ENCODE peak calls at places on chromosomes 11 and 22, in four cellular contexts. K is fibroblast of villous mesenchyme, J is fibroblast of pulmonary artery, Z is upper lobe of left lung. G is an unnamed sample.
A peak's percentile ranks its signal among the peaks of the same experiment; 100 is the strongest.

GRCh38 chr11:22449441-22449840 is 111.3 kb downstream of the SLC17A6 start:
- DNase-seq in K (no peak), J (peak; percentile 57), Z (no peak), G (no peak)

GRCh38 chr11:46357483-46357936 is 10.2 kb downstream of the DGKZ start:
- DNase-seq in K (no peak), J (no peak), Z (peak; percentile 55), G (no peak)

GRCh38 chr11:73126804-73127480 is 15.2 kb downstream of the FCHSD2 start:
- DNase-seq in K (no peak), J (no peak), Z (no peak), G (no peak)

GRCh38 chr11:119125849-119126248 is 4.5 kb downstream of the HINFP start:
- DNase-seq in K (no peak), J (no peak), Z (no peak), G (no peak)

GRCh38 chr11:58726594-58727414 is 4.9 kb downstream of the GLYAT start:
- DNase-seq in K (no peak), J (no peak), Z (no peak), G (no peak)

GRCh38 chr11:19978668-19979518 is 181.4 kb downstream of the DBX1 start:
- DNase-seq in K (peak; percentile 86), J (peak; percentile 84), Z (peak; percentile 62), G (peak; percentile 85)

GRCh38 chr11:59079089-59079488 is 7.0 kb upstream of the GLYATL1B start:
- DNase-seq in K (no peak), J (no peak), Z (no peak), G (no peak)

GRCh38 chr11:22798890-22799289 is 30.7 kb downstream of the SVIP start:
- DNase-seq in K (no peak), J (no peak), Z (no peak), G (no peak)

GRCh38 chr11:61160487-61161189 is 588 bp downstream of the VPS37C start:
- DNase-seq in K (peak; percentile 16), J (peak; percentile 14), Z (no peak), G (peak; percentile 72)

GRCh38 chr11:21866781-21867180 is 326.1 kb upstream of the ANO5 start:
- DNase-seq in K (no peak), J (no peak), Z (no peak), G (no peak)

GRCh38 chr11:95078526-95078925 is 11.1 kb upstream of the ENDOD1 start:
- DNase-seq in K (no peak), J (no peak), Z (no peak), G (no peak)

GRCh38 chr11:62664405-62665074 is 470 bp downstream of the C11orf98 start:
- DNase-seq in K (peak; percentile 50), J (peak; percentile 48), Z (peak; percentile 45), G (no peak)

GRCh38 chr11:60485987-60486386 is 6.6 kb upstream of the MS4A12 start:
- DNase-seq in K (no peak), J (no peak), Z (peak; percentile 22), G (peak; percentile 17)

GRCh38 chr11:31328698-31329097 is 40.8 kb downstream of the DCDC1 start:
- DNase-seq in K (no peak), J (no peak), Z (no peak), G (no peak)

GRCh38 chr22:25228822-25229221 is 9.4 kb downstream of the CRYBB2 start:
- DNase-seq in K (no peak), J (no peak), Z (no peak), G (no peak)

GRCh38 chr22:45604239-45604711 is 67.4 kb upstream of the ATXN10 start:
- DNase-seq in K (peak; percentile 59), J (no peak), Z (no peak), G (no peak)

GRCh38 chr11:131486100-131486499 is 115.7 kb downstream of the NTM start:
- DNase-seq in K (no peak), J (no peak), Z (no peak), G (no peak)

GRCh38 chr22:40414306-40414705 is 43.9 kb downstream of the SGSM3 start:
- DNase-seq in K (peak; percentile 43), J (no peak), Z (no peak), G (no peak)

GRCh38 chr11:7418061-7418460 is 67.2 kb upstream of the OLFML1 start:
- DNase-seq in K (peak; percentile 12), J (no peak), Z (no peak), G (no peak)

GRCh38 chr22:33451851-33452469 is 393.8 kb upstream of the SYN3 start:
- DNase-seq in K (no peak), J (no peak), Z (no peak), G (no peak)

GRCh38 chr11:67490727-67491065 is 7.9 kb downstream of the AIP start:
- DNase-seq in K (no peak), J (no peak), Z (no peak), G (no peak)

GRCh38 chr11:106276859-106277436 is 199.5 kb downstream of the AASDHPPT start:
- DNase-seq in K (peak; percentile 13), J (peak; percentile 59), Z (no peak), G (no peak)

GRCh38 chr22:38316340-38317236 is 645 bp downstream of the CSNK1E start:
- DNase-seq in K (peak; percentile 71), J (peak; percentile 64), Z (peak; percentile 55), G (peak; percentile 70)

GRCh38 chr11:71240865-71241691 is 11.3 kb downstream of the SHANK2 start:
- DNase-seq in K (peak; percentile 98), J (peak; percentile 88), Z (peak; percentile 80), G (no peak)

GRCh38 chr11:8934735-8935478 is 2.2 kb upstream of the C11orf16 start:
- DNase-seq in K (peak; percentile 94), J (peak; percentile 71), Z (no peak), G (no peak)

GRCh38 chr11:67165595-67165994 is 46.5 kb downstream of the KDM2A start:
- DNase-seq in K (no peak), J (no peak), Z (no peak), G (no peak)

GRCh38 chr11:1505480-1505879 is 18.9 kb upstream of the MOB2 start:
- DNase-seq in K (no peak), J (no peak), Z (no peak), G (no peak)

GRCh38 chr11:69641681-69642548 is 959 bp downstream of the CCND1 start:
- DNase-seq in K (no peak), J (peak; percentile 33), Z (no peak), G (peak; percentile 18)

GRCh38 chr11:77071671-77072605 is 5.2 kb downstream of the CAPN5 start:
- DNase-seq in K (no peak), J (no peak), Z (no peak), G (peak; percentile 26)

GRCh38 chr11:77074626-77075221 is 8.0 kb downstream of the CAPN5 start:
- DNase-seq in K (no peak), J (no peak), Z (peak; percentile 19), G (no peak)

GRCh38 chr11:77074205-77074604 is 7.4 kb downstream of the CAPN5 start:
- DNase-seq in K (no peak), J (no peak), Z (peak; percentile 22), G (no peak)

GRCh38 chr11:77072851-77073327 is 6.1 kb downstream of the CAPN5 start:
- DNase-seq in K (no peak), J (no peak), Z (no peak), G (no peak)

GRCh38 chr11:77073328-77074001 is 6.7 kb downstream of the CAPN5 start:
- DNase-seq in K (peak; percentile 98), J (peak; percentile 94), Z (peak; percentile 63), G (peak; percentile 88)
- TF ChIP-seq CTCF in K (peak; percentile 78), J (peak; percentile 76), Z (peak; percentile 16), G (peak; percentile 46)

DNA sequence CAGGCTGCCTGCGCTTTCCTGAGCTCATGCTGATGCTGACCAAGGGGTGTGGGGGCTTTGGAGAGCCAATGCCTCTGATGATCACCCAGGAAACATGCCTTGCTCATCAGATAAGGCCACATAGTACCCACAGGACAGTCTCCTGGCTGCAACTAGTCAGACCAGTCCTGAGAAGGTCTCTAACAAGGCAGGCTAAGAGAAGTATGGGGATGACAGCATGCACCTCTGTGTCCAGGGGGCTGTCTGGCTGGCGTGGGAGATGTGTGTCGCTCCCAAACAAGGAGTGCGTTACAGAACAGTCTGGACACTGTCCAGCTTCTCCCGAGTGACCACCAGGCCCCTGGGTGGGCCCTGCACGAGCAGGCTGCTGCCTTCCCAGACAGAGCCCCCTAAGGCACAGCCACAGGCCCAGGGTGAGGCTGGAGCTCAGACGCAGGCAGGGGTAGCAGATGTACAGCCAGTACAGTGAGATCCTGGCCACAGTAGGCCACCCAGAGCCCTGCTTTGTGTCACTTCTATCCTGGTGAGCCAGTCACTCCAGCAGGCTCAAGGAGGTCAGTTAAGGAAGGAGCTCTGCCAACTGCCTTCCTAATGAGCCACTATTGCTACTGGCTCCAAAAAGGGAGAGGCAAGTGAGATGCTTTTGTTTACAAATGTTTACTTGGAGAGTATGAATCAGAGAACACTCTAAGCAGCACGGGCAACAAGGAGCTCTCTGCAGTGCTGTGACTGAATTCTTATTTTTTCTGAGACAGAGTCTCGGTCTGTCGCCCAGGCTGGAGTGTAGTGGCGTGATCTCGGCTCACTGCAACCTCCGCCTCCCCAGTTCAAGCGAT is 66.0 kb upstream of the CLTCL1 start:
- DNase-seq in K (peak; percentile 48), J (no peak), Z (no peak), G (no peak)
- TF ChIP-seq CTCF in K (no peak), J (no peak), Z (no peak), G (no peak)

GRCh38 chr11:124892750-124893454 is 4.8 kb downstream of the ROBO4 start:
- DNase-seq in K (no peak), J (peak; percentile 15), Z (no peak), G (peak; percentile 52)

GRCh38 chr11:124890701-124891389 is 6.8 kb downstream of the ROBO4 start:
- DNase-seq in K (no peak), J (no peak), Z (no peak), G (no peak)

GRCh38 chr11:124892131-124892530 is 5.5 kb downstream of the ROBO4 start:
- DNase-seq in K (no peak), J (no peak), Z (no peak), G (no peak)

GRCh38 chr11:124889692-124890091 is 8.0 kb downstream of the ROBO4 start:
- DNase-seq in K (no peak), J (no peak), Z (no peak), G (no peak)

GRCh38 chr11:124891390-124891861 is 6.2 kb downstream of the ROBO4 start:
- DNase-seq in K (no peak), J (no peak), Z (no peak), G (no peak)
- TF ChIP-seq CTCF in K (no peak), J (no peak), Z (no peak), G (no peak)

DNA sequence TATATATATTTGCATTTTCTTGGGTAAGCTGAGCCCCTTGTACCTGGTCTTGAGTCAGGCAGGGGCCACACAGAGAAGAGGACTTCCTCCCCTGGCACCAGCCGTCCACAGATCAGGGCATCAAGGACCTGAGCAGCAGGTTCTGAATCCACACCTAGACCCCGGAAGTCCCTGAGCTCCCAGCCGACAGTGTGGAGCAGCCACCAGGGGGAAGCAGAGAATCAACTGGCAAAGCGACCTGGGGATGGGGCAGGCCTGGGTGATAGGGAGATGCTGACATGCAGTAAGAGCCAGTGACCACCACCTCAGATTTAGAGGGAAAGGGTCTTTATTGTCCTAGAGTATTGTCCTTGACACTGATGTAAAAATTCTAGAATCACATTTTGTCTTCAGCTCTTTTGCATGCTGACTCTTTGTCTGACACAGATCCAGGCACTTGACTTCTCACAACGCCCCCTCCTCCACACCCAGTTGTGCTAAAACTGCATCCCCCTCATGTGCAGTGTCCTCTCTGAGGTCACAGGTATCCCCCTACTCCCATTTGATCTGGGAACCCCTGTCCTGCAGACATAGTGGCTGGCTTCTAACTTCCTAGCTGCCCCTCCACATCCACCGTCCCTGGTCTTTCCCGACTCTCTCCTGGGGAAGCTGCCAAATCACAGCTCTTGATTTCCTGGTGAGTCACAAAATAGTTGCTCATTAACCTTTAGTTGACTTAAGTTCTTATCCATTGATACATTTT is 109.3 kb downstream of the GGTLC2 start:
- DNase-seq in K (peak; percentile 24), J (peak; percentile 51), Z (peak; percentile 66), G (peak; percentile 13)
- TF ChIP-seq CTCF in K (peak; percentile 79), J (peak; percentile 78), Z (peak; percentile 53), G (peak; percentile 55)